ENCODE peak calls at places on chromosomes 6 and 20, in eight cellular contexts. L, H, C, N, T, Y, Z and X are unnamed samples.

GRCh38 chr20:60212695-60213094 is 254.5 kb downstream of the CDH26 start:
- DNase-seq in L (no peak), H (no peak), C (no peak), N (no peak), T (no peak), Y (no peak), Z (no peak), X (no peak)

GRCh38 chr6:110875548-110876169 is 1.1 kb downstream of the AMD1 start:
- DNase-seq in L (peak; percentile 48), H (peak; percentile 76), C (peak; percentile 75), N (peak; percentile 58), T (peak; percentile 53), Y (peak; percentile 68), Z (peak; percentile 61), X (no peak)

GRCh38 chr6:4935981-4936680 is 67.7 kb downstream of the RPP40 start:
- DNase-seq in L (no peak), H (no peak), C (no peak), N (no peak), T (no peak), Y (no peak), Z (no peak), X (no peak)

GRCh38 chr6:6661684-6662083 is 73.2 kb downstream of the LY86 start:
- DNase-seq in L (peak; percentile 96), H (peak; percentile 97), C (peak; percentile 25), N (no peak), T (peak; percentile 48), Y (no peak), Z (no peak), X (no peak)

GRCh38 chr6:57130784-57131183 is 40.8 kb downstream of the ZNF451 start:
- DNase-seq in L (no peak), H (no peak), C (no peak), N (no peak), T (no peak), Y (no peak), Z (no peak), X (no peak)

GRCh38 chr6:166540631-166541331 is 45.7 kb downstream of the RAMACL start:
- DNase-seq in L (no peak), H (peak; percentile 85), C (no peak), N (no peak), T (peak; percentile 28), Y (no peak), Z (no peak), X (no peak)

GRCh38 chr20:48794360-48794759 is 33.4 kb downstream of the PREX1 start:
- DNase-seq in L (no peak), H (no peak), C (no peak), N (peak; percentile 72), T (no peak), Y (no peak), Z (no peak), X (no peak)

GRCh38 chr6:112216699-112217551 is 37.4 kb downstream of the LAMA4 start:
- DNase-seq in L (no peak), H (peak; percentile 5), C (no peak), N (no peak), T (no peak), Y (no peak), Z (no peak), X (peak; percentile 63)

GRCh38 chr6:30681696-30682180 is 4.7 kb downstream of the PPP1R18 start:
- DNase-seq in L (no peak), H (no peak), C (no peak), N (no peak), T (no peak), Y (peak; percentile 14), Z (no peak), X (no peak)

GRCh38 chr6:143405381-143406154 is 44.9 kb downstream of the ADAT2 start:
- DNase-seq in L (no peak), H (no peak), C (no peak), N (no peak), T (no peak), Y (no peak), Z (no peak), X (peak; percentile 58)

GRCh38 chr6:157481189-157481864 is 100.3 kb downstream of the ZDHHC14 start:
- DNase-seq in L (no peak), H (no peak), C (no peak), N (no peak), T (no peak), Y (no peak), Z (no peak), X (no peak)

GRCh38 chr6:155201461-155202226 is 62.2 kb upstream of the CLDN20 start:
- DNase-seq in L (no peak), H (no peak), C (no peak), N (no peak), T (no peak), Y (no peak), Z (no peak), X (peak; percentile 52)

GRCh38 chr6:46491789-46492547 is 719 bp upstream of the RCAN2 start:
- DNase-seq in L (peak; percentile 3), H (no peak), C (peak; percentile 80), N (peak; percentile 77), T (peak; percentile 50), Y (peak; percentile 75), Z (peak; percentile 45), X (no peak)

GRCh38 chr6:31420546-31420945 is 17.2 kb downstream of the MICA start:
- DNase-seq in L (no peak), H (no peak), C (no peak), N (no peak), T (no peak), Y (no peak), Z (no peak), X (no peak)

DNA sequence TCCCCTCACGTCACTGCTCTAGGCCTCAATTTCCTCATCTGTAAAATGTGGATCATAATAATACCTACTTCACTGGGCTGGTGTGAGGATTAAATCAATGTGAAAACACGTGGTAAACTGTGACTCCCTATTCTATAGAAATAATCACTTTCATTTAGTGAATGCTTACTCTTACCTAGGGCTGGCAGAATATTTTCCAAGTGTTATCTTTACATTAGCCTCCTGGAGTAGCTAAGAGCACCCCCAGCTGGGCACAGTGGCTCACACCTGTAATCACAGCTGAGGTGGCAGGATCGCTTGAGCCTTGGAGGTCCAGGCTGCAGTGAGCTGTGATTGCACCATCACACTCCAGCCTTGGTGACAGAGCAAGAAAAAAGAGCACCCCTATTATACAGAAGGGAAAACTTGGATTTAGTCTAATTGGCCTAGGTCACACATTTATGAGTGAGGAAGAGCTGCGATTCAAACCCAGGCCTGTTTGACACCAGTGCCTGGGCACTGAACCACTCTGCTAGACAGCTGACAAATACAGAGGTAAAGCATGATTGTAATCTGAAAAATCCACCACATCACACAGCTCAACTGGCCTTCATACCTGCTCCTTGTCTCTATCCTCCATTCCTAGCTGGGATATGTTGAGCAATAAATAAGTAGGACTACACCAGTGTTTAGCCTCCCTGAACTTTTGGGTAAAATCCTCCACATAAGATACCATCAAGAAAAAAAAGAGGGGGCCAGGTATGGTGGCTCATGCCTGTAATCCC is 1.4 kb upstream of the SNTA1 start:
- DNase-seq in L (no peak), H (peak; percentile 26), C (peak; percentile 46), N (peak; percentile 46), T (peak; percentile 39), Y (no peak), Z (no peak), X (no peak)
- H3K4me3 ChIP-seq in L (no peak overlapping the region), H (peak overlapping the region; percentile 65), C (no peak overlapping the region), N (peak overlapping the region; percentile 77), T (peak overlapping the region; percentile 75), Y (no peak overlapping the region), Z (no peak overlapping the region), X (no peak overlapping the region)

GRCh38 chr20:1298166-1298565 is 30.8 kb downstream of the SDCBP2 start:
- DNase-seq in L (no peak), H (no peak), C (no peak), N (no peak), T (no peak), Y (no peak), Z (no peak), X (no peak)

GRCh38 chr20:1301031-1301529 is 27.9 kb downstream of the SDCBP2 start:
- DNase-seq in L (peak; percentile 55), H (peak; percentile 77), C (no peak), N (peak; percentile 33), T (no peak), Y (no peak), Z (no peak), X (no peak)

GRCh38 chr20:1298888-1299511 is 29.9 kb downstream of the SDCBP2 start:
- DNase-seq in L (no peak), H (no peak), C (no peak), N (no peak), T (no peak), Y (no peak), Z (no peak), X (no peak)

GRCh38 chr20:1300083-1300840 is 28.7 kb downstream of the SDCBP2 start:
- DNase-seq in L (no peak), H (no peak), C (no peak), N (no peak), T (no peak), Y (no peak), Z (no peak), X (no peak)

DNA sequence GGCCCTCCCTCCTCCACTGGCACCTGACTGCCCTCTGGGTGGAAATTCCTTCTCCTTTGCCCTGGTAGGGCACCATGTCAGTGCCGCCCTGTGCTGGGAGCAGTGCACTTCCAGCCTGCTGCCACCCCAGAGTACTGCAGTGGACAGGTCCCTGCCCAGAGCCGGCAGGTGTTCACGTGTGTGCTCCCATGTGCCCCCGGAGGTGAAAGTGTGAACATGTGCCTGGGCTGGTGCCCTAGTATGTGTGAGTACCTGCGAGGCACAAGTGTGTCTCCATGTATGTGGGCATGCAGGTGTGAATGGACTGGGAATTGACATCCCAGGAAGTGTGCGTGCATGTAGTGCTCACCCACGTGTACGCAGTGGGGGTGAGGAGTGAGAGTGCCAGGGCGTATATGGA is 29.4 kb downstream of the SDCBP2 start:
- DNase-seq in L (peak; percentile 26), H (peak; percentile 42), C (peak; percentile 16), N (peak; percentile 73), T (no peak), Y (no peak), Z (no peak), X (no peak)
- TF ChIP-seq CTCF in L (peak; percentile 1), H (peak; percentile 43), C (peak; percentile 9), N (peak; percentile 35), T (no peak), Y (no peak), Z (no peak), X (no peak)

DNA sequence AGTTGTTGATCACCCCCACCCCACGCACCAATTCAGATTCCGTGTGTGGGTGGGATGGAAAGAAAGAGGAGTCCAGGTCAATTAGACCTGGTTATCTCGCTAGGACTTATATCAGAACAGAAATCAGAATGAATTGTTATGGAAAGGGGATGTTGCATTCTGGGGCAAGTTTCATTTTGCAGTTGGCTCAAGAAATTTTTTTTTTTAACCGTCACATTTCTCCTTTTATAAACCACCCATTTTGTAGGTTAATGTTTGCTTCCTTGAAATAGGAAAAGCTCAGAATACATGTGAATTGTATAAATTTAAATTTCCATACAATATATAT is 46.9 kb upstream of the SUPT3H start:
- DNase-seq in L (no peak), H (no peak), C (no peak), N (no peak), T (no peak), Y (no peak), Z (no peak), X (no peak)
- H3K4me3 ChIP-seq in L (peak overlapping the region; percentile 89), H (peak overlapping the region; percentile 80), C (no peak overlapping the region), N (peak overlapping the region; percentile 90), T (peak overlapping the region; percentile 73), Y (no peak overlapping the region), Z (no peak overlapping the region), X (peak overlapping the region; percentile 96)

GRCh38 chr6:96542702-96543101 is 20.2 kb upstream of the FHL5 start:
- DNase-seq in L (no peak), H (no peak), C (no peak), N (peak; percentile 52), T (no peak), Y (no peak), Z (no peak), X (no peak)
- TF ChIP-seq CTCF in L (no peak), H (no peak), C (peak; percentile 44), N (peak; percentile 73), T (no peak), Y (peak; percentile 26), Z (no peak), X (peak; percentile 12)